ENCODE peak calls at places on chromosome 4, in eight cellular contexts. A is nephron progenitor cell, F is foreskin fibroblast, B is astrocyte of the spinal cord, C is Caco-2, U is heart left ventricle, G is OCI-LY7, V is lower leg skin. M is an unnamed sample.

GRCh38 chr4:155544547-155544946 is 122.1 kb upstream of the GUCY1A1 start:
- DNase-seq in A (no peak), G (no peak), C (no peak), V (peak; percentile 21), U (peak; percentile 48), F (peak; percentile 39), B (no peak), M (no peak)

GRCh38 chr4:11904117-11904535 is 475.4 kb upstream of the HS3ST1 start:
- DNase-seq in G (no peak), A (no peak), F (peak; percentile 0), U (peak; percentile 79), V (no peak), C (no peak), B (no peak), M (no peak)

GRCh38 chr4:147108409-147108808 is 162.7 kb upstream of the TTC29 start:
- DNase-seq in V (no peak), C (no peak), U (no peak), B (no peak), F (peak; percentile 71), A (no peak), G (no peak), M (no peak)

GRCh38 chr4:121070696-121071639 is 1.4 kb downstream of the NDNF start:
- DNase-seq in V (no peak), C (peak; percentile 66), A (peak; percentile 72), F (peak; percentile 72), G (no peak), U (peak; percentile 49), B (no peak), M (peak; percentile 16)

GRCh38 chr4:166972071-166972470 is 262.2 kb downstream of the SPOCK3 start:
- DNase-seq in F (peak; percentile 50), A (no peak), G (no peak), U (no peak), C (no peak), V (no peak), B (peak; percentile 32), M (no peak)

GRCh38 chr4:177093964-177094363 is 215.7 kb upstream of the NEIL3 start:
- DNase-seq in B (no peak), C (no peak), A (no peak), V (no peak), G (no peak), F (peak; percentile 28), U (no peak), M (no peak)

GRCh38 chr4:17347445-17347844 is 164.4 kb downstream of the QDPR start:
- DNase-seq in C (no peak), A (peak; percentile 16), F (peak; percentile 34), G (peak; percentile 71), U (no peak), B (peak; percentile 10), V (no peak), M (peak; percentile 47)

GRCh38 chr4:5857199-5857598 is 35.7 kb downstream of the CRMP1 start:
- DNase-seq in V (no peak), B (no peak), G (no peak), A (no peak), C (no peak), U (no peak), F (no peak), M (no peak)

GRCh38 chr4:47031713-47032404 is 492 bp downstream of the GABRB1 start:
- DNase-seq in C (peak; percentile 36), B (no peak), F (peak; percentile 5), G (no peak), U (no peak), V (no peak), A (peak; percentile 13), M (peak; percentile 14)

GRCh38 chr4:663438-664428 is 10.3 kb downstream of the ATP5ME start:
- DNase-seq in B (no peak), C (no peak), F (peak; percentile 13), U (peak; percentile 63), V (no peak), G (no peak), A (peak; percentile 64), M (peak; percentile 94)

GRCh38 chr4:69749771-69750170 is 10.6 kb downstream of the SULT1B1 start:
- DNase-seq in G (no peak), V (no peak), B (peak; percentile 31), C (no peak), U (no peak), F (peak; percentile 57), A (no peak), M (no peak)

GRCh38 chr4:86220137-86220536 is 139.7 kb downstream of the MAPK10 start:
- DNase-seq in V (no peak), A (no peak), C (no peak), F (peak; percentile 52), G (no peak), U (no peak), B (peak; percentile 24), M (no peak)

GRCh38 chr4:32340591-32340990 is 1620.4 kb downstream of the PCDH7 start:
- DNase-seq in A (no peak), F (no peak), U (no peak), B (no peak), G (peak; percentile 4), V (no peak), C (no peak), M (no peak)

GRCh38 chr4:65665951-65666523 is 4.3 kb downstream of the EPHA5 start:
- DNase-seq in V (no peak), F (no peak), U (no peak), B (peak; percentile 65), G (no peak), A (no peak), C (no peak), M (no peak)

GRCh38 chr4:87497141-87497540 is 32.0 kb downstream of the SPARCL1 start:
- DNase-seq in A (no peak), U (no peak), V (no peak), F (no peak), B (no peak), G (peak; percentile 4), C (no peak), M (peak; percentile 16)

GRCh38 chr4:149901128-149901527 is 85.5 kb upstream of the IQCM start:
- DNase-seq in C (no peak), U (no peak), A (no peak), V (no peak), G (no peak), F (no peak), B (no peak), M (no peak)

GRCh38 chr4:149896428-149896827 is 80.8 kb upstream of the IQCM start:
- DNase-seq in F (peak; percentile 65), B (peak; percentile 50), G (no peak), V (no peak), A (peak; percentile 21), U (peak; percentile 18), C (no peak), M (no peak)

GRCh38 chr4:149897784-149898183 is 82.1 kb upstream of the IQCM start:
- DNase-seq in C (no peak), B (peak; percentile 44), A (no peak), G (peak; percentile 12), U (no peak), V (no peak), F (peak; percentile 36), M (peak; percentile 7)
- TF ChIP-seq CTCF in C (peak; percentile 35), B (no peak), A (peak; percentile 41), G (peak; percentile 68), U (peak; percentile 45), V (no peak), F (no peak), M (no peak)

GRCh38 chr4:13299343-13299742 is 184.8 kb downstream of the RAB28 start:
- DNase-seq in G (no peak), B (no peak), A (no peak), F (no peak), U (no peak), V (no peak), C (no peak), M (no peak)

GRCh38 chr4:13302876-13303275 is 181.3 kb downstream of the RAB28 start:
- DNase-seq in B (no peak), A (no peak), V (no peak), C (no peak), F (peak; percentile 9), U (no peak), G (no peak), M (no peak)

GRCh38 chr4:13294961-13295605 is 189.1 kb downstream of the RAB28 start:
- DNase-seq in F (no peak), B (no peak), G (no peak), U (no peak), A (peak; percentile 31), C (peak; percentile 51), V (no peak), M (no peak)

DNA sequence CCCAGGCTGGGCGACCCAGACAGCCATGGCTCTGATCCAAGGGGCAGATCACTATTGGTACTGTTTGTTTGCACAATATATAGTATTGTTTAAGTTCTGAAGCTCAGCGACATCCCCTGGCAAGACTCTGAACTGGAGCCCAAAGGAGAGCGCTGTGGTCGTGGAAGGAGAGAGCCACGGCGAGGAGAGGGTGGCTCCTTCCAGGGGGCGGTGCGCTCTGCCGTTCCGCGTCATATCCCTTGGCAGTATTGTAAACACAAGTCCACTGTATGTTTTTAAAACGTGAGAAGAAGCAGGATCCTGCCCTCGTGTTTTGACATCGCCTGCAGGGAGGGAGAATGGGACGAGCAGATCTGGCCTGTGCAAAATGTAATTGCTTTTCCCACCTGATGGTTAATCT is 185.5 kb downstream of the RAB28 start:
- DNase-seq in A (no peak), C (no peak), F (no peak), V (no peak), G (no peak), B (peak; percentile 15), U (no peak), M (no peak)
- TF ChIP-seq CTCF in A (no peak), C (no peak), F (no peak), V (no peak), G (no peak), B (no peak), U (no peak), M (no peak)

DNA sequence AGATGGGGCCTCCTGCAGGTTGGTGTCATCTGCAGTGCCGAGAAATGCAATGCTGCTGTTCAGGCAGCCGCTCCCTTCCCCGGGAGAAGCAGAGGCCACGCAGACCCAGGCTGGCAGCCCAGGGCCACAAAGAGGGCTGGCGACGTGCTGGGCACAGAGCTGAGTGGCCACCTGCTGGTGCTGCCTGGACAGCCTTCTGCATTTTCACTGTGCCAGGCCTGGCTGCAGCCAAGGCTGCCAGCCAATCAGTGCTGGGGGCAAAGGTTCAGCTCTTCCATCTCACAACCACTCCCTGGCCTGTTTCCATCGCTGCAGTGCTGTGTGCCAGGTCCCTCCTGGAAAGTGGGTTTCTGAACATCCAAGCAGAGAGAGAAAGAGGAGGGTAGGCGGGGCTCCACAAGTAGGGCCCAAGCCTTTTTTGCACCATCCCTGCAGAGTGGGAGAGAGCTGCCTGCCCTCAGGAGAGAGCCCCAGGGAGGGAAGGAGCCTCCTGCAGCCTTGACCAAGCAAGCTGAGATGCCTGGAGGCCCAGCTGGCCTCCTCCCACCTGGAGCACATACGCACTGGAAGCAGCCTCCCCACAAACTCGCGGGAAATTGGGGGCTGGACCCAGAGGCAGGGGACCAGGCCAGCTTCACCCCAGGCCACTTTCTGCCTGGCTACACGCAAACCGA is 20.1 kb downstream of the ADRA2C start:
- DNase-seq in U (peak; percentile 40), A (no peak), G (no peak), F (no peak), V (no peak), B (no peak), C (no peak), M (no peak)
- TF ChIP-seq CTCF in U (no peak), A (no peak), G (no peak), F (no peak), V (no peak), B (no peak), C (no peak), M (no peak)

DNA sequence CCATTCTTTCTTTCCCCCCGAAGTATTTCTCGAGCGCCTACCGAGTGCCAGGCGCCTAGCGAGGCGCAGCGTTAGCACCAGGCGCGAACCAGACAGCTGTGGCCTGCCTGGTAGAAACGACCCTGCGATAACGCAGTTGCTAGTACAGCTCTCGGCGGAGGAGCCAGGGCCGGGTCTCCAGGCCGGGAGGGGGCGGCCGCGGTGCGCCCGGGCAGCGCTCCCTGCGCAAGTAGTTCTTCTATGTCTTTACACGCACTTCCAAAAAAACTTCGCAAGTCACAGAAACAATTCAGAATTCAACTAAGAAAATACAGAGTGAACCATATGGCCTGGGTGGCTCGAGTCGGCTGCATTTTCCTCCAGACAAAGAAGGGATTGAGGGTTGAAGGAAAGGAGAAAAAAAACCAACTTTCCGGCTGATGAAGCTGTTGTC is 7.0 kb upstream of the NEUROG2 start:
- DNase-seq in G (peak; percentile 69), V (no peak), B (peak; percentile 45), U (no peak), C (no peak), F (peak; percentile 73), A (peak; percentile 67), M (peak; percentile 73)
- TF ChIP-seq CTCF in G (peak; percentile 68), V (no peak), B (peak; percentile 38), U (no peak), C (no peak), F (no peak), A (peak; percentile 16), M (peak; percentile 42)

M was measured in GM20000.